ENCODE peak calls at places on chromosomes 4 and X, in four cellular contexts. D, Q, G and B are unnamed samples.

GRCh38 chr4:7368296-7368695 is 66.4 kb downstream of the PSAPL1 start:
- DNase-seq in D (no peak), Q (no peak), G (no peak), B (no peak)

GRCh38 chr4:182929296-182929695 is 12.1 kb upstream of the DCTD start:
- DNase-seq in D (peak), Q (no peak), G (peak), B (no peak)

GRCh38 chrX:44842555-44843317 is 1.1 kb upstream of the DUSP21 start:
- DNase-seq in D (no peak), Q (no peak), G (peak), B (no peak)

GRCh38 chr4:140568507-140569306 is at the start of gene UCP1:
- DNase-seq in D (no peak), Q (no peak), G (peak), B (no peak)

GRCh38 chr4:164221631-164222030 is 532.3 kb upstream of the SMIM31 start:
- DNase-seq in D (no peak), Q (no peak), G (no peak), B (no peak)

GRCh38 chrX:102651968-102652744 is 873 bp downstream of the GPRASP1 start:
- DNase-seq in D (peak), Q (no peak), G (no peak), B (no peak)

GRCh38 chr4:1024882-1025552 is 13.6 kb downstream of the FGFRL1 start:
- DNase-seq in D (no peak), Q (no peak), G (no peak), B (no peak)

GRCh38 chr4:145773581-145774234 is 93.8 kb downstream of the C4orf51 start:
- DNase-seq in D (no peak), Q (no peak), G (no peak), B (no peak)

GRCh38 chr4:151031831-151032605 is 16.9 kb upstream of the LRBA start:
- DNase-seq in D (peak), Q (peak), G (no peak), B (no peak)

GRCh38 chr4:38236503-38236902 is 276.3 kb downstream of the PTTG2 start:
- DNase-seq in D (no peak), Q (no peak), G (no peak), B (peak)

DNA sequence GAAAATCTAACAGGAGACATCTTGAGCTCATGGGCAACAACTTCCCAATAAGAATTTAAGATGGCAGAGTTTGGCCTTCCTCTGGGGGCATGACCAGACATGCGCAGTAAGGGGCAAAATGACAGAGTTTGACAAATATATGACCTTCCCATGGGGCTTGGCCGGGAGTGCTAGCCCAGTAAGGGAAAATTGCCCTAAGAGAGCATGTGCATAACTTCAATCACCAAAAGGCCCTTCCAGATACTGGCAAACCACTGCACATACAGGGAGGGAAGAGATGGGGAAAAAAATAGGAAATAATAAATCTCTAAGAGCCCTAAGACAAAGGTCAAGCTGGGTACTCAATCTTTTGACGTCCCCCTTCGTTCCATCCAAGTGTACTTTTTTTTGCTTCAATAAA is 13.4 kb downstream of the TIFA start:
- DNase-seq in D (no peak), Q (no peak), G (no peak), B (no peak)
- H2AFZ ChIP-seq in D (no peak), Q (no peak), G (no peak), B (no peak)

DNA sequence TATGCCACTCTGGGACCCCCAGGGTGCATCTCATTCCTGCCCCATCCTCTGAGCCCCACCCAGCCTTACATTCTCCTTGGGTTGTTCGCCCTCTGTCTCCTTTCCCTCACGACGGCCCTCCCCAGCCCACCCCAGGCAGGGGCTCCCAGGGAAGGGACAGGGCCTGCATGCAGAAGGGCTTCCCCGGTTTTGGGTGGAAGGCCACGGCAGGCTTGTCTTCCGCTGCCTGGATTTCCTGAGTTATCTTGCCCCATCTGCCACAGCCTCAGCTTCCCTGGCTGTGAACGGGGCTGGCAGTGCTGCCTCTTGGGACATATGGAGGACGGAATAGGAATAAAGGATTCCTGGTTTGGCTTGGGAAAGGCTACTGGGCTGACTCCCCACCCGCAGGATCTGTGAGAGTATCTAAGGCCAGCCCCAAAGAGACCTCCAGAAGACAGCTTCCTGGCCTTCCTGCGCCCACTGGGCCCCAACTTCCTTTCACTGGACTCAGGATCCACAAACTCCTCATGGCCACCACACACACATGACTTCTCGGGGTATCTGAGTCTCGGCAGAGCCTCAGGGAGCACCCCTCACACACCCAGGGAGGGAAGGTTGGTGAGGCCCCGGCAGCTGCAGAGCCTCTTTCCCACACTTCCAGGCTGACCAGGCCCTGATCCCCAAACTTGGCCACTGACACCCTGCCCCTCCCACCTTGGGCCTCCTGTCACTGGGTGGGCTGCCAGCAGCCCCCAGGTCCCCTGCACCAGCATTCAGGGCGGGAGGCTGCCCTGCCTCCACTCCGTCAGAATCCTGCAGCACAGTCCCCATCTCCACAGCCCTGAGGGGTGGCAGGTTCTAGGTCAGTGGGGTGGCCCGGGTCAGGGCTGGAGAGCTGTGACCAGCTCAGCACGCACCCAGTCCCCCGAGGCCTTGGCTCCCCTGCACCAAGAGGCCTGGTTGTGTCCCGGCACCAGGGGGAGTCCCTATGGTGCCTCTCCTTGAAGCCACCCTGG is 3.5 kb upstream of the MXD4 start:
- DNase-seq in D (no peak), Q (no peak), G (no peak), B (no peak)
- TF ChIP-seq MAFK in D (no peak), Q (no peak), G (no peak), B (no peak)

GRCh38 chr4:94722748-94723147 is 35.0 kb upstream of the BMPR1B start:
- DNase-seq in D (no peak), Q (no peak), G (no peak), B (no peak)

GRCh38 chr4:94726524-94727123 is 31.1 kb upstream of the BMPR1B start:
- DNase-seq in D (no peak), Q (no peak), G (no peak), B (no peak)

GRCh38 chr4:94721310-94721709 is 36.4 kb upstream of the BMPR1B start:
- DNase-seq in D (no peak), Q (peak), G (no peak), B (no peak)

GRCh38 chr4:94724016-94724415 is 33.7 kb upstream of the BMPR1B start:
- DNase-seq in D (no peak), Q (no peak), G (no peak), B (no peak)

GRCh38 chr4:94722270-94722669 is 35.5 kb upstream of the BMPR1B start:
- DNase-seq in D (no peak), Q (no peak), G (no peak), B (no peak)
- H2AFZ ChIP-seq in D (no peak), Q (no peak), G (no peak), B (no peak)

DNA sequence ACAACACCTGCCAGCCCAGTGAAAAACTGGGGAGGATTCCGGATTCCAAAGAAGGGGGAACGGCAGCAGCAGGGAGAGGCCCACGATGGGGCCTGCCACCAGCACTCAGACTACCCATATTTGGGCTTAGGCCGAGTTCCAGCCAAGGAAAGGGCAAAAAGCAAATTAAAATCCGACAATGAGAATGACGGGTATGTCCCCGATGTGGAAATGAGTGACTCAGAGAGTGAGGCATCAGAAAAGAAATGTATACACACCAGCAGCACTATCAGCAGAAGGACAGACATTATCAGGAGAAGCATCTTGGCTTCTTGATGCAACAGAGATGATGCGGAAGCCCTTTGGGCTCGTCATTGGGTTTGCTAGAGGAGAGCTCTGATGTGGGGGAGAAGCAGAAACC is 62.4 kb downstream of the JADE1 start:
- DNase-seq in D (peak), Q (peak), G (no peak), B (no peak)
- TF ChIP-seq MAFK in D (peak), Q (no peak), G (no peak), B (no peak)

GRCh38 chr4:74796631-74797030 is 2.3 kb upstream of the BTC start:
- DNase-seq in D (no peak), Q (no peak), G (no peak), B (no peak)

GRCh38 chr4:74790652-74791051 is 3.7 kb downstream of the BTC start:
- DNase-seq in D (no peak), Q (no peak), G (no peak), B (no peak)

GRCh38 chr4:74794341-74794801 is at the start of gene BTC:
- DNase-seq in D (no peak), Q (peak), G (peak), B (peak)

GRCh38 chr4:74789518-74789917 is 4.8 kb downstream of the BTC start:
- DNase-seq in D (no peak), Q (no peak), G (no peak), B (no peak)

GRCh38 chr4:74793757-74794340 is 474 bp downstream of the BTC start:
- DNase-seq in D (no peak), Q (no peak), G (peak), B (peak)
- H2AFZ ChIP-seq in D (peak), Q (no peak), G (no peak), B (peak)

DNA sequence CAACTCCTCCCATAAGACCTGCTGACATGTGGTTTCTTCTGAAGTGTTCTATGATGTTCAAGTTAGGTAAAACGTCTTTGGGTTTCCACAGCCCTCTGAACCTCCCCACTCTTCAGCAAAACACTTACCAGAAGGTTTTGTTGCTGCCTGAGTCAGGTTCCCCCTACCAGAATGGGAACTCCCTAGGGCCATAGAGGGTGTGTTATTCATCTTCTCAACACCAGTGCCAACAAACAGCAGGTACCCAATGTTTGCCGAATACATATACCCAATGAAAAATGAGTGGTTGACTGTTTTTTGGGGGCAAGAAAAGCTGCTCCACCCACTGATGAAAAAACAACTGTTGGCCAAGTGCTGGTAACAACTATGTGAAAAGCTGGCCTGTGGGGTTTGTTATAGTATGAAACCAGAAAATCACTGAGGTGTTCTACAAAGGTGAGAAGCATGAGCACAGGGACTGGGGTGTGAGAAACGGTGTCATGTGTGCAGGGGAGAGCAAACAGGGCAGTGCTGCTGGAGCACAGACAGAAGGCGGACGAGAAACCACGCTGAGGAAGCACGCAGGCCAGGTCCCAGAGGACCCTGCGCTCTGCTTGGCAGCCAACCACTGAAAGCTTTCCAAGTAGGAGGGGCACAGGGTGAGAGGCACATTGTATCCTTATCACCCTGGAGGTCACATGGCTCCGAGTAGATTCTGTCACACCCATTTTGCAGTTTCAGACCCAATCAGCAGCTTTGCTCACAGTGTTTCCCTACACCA is 28.8 kb downstream of the ATP8A1 start:
- DNase-seq in D (no peak), Q (no peak), G (no peak), B (no peak)
- TF ChIP-seq MAFK in D (no peak), Q (no peak), G (no peak), B (no peak)

DNA sequence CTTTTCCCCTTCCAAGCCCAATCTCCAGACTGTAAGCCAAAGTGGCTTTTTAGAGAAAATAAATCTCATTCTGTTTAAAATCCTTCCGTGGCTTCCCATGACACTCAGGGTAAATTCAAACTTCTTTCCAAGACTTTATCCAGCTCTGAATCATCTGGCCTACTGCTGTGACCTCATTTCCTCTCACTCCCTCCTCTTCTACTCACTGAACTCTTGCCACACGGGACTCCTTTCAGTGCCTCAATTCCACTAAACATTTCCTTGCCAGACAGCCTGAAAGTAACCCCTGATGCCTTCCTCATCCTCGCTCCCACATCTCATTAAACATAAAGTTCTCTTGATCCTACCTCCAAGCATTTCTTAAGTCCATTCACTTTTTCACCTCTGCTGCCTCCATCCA is 27.8 kb upstream of the RNF128 start:
- DNase-seq in D (peak), Q (no peak), G (no peak), B (no peak)
- H2AFZ ChIP-seq in D (peak), Q (no peak), G (no peak), B (no peak)

GRCh38 chr4:8463811-8464210 is 23.2 kb downstream of the TRMT44 start:
- DNase-seq in D (no peak), Q (no peak), G (no peak), B (no peak)

GRCh38 chr4:8467016-8467415 is 26.4 kb downstream of the TRMT44 start:
- DNase-seq in D (no peak), Q (no peak), G (no peak), B (no peak)

GRCh38 chr4:8465615-8466611 is 25.3 kb downstream of the TRMT44 start:
- DNase-seq in D (no peak), Q (no peak), G (no peak), B (no peak)

GRCh38 chr4:8461616-8462015 is 21.0 kb downstream of the TRMT44 start:
- DNase-seq in D (no peak), Q (no peak), G (no peak), B (no peak)

GRCh38 chr4:8464376-8464775 is 23.8 kb downstream of the TRMT44 start:
- DNase-seq in D (no peak), Q (no peak), G (no peak), B (no peak)
- TF ChIP-seq MAFK in D (no peak), Q (no peak), G (no peak), B (no peak)